ENCODE peak calls at places on chromosome 1, in five cellular contexts. G, K, Q, M and D are unnamed samples.
A peak's percentile ranks its signal among the peaks of the same experiment; 100 is the strongest.

GRCh38 chr1:109294481-109294880 is 11.5 kb upstream of the PSRC1 start:
- DNase-seq in Q (no peak), K (no peak), M (no peak), G (no peak), D (no peak)

GRCh38 chr1:165885305-165885694 is 57.9 kb downstream of the UCK2 start:
- DNase-seq in M (no peak), Q (no peak), K (no peak), G (no peak), D (no peak)

GRCh38 chr1:1114431-1114830 is 1.5 kb downstream of the C1orf159 start:
- DNase-seq in K (no peak), Q (no peak), G (peak; percentile 44), M (no peak), D (no peak)

GRCh38 chr1:31666290-31666963 is 21.8 kb upstream of the PEF1 start:
- DNase-seq in K (no peak), G (no peak), M (peak; percentile 71), Q (no peak), D (peak; percentile 42)

GRCh38 chr1:109793089-109793485 is 29.4 kb upstream of the EPS8L3 start:
- DNase-seq in Q (no peak), K (peak; percentile 29), G (peak; percentile 18), M (no peak), D (no peak)

GRCh38 chr1:176959461-176959860 is 205.1 kb downstream of the ASTN1 start:
- DNase-seq in Q (no peak), G (no peak), M (no peak), K (no peak), D (no peak)

GRCh38 chr1:23483327-23484252 is at the start of gene ASAP3:
- DNase-seq in K (peak; percentile 36), G (peak; percentile 80), M (no peak), Q (peak; percentile 76), D (no peak)

GRCh38 chr1:41799723-41800122 is 119.0 kb downstream of the HIVEP3 start:
- DNase-seq in M (no peak), Q (no peak), K (no peak), G (no peak), D (no peak)

DNA sequence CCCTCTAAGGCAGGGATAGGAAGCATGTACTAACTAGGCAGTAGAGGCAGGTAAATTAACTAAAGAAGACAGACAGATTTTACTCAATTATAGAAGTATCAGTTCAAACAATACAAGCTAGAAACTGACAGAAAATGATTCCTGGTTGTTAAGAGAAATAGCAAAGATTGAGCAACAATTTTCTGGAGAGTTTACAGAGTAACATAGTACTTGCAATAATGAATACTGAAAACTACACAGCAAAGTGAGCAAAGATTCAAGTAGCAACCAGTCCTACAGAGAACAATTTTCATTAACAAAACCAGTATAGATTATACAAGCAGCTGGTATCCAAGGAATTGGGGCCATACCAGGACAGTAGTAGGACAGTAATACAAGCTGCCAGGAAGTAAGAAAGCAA is 37.7 kb downstream of the EYA3 start:
- DNase-seq in Q (no peak), G (no peak), M (no peak), K (no peak), D (no peak)
- H3K4me3 ChIP-seq in Q (no peak overlapping the region), G (no peak overlapping the region), M (no peak overlapping the region), K (no peak overlapping the region), D (no peak overlapping the region)

DNA sequence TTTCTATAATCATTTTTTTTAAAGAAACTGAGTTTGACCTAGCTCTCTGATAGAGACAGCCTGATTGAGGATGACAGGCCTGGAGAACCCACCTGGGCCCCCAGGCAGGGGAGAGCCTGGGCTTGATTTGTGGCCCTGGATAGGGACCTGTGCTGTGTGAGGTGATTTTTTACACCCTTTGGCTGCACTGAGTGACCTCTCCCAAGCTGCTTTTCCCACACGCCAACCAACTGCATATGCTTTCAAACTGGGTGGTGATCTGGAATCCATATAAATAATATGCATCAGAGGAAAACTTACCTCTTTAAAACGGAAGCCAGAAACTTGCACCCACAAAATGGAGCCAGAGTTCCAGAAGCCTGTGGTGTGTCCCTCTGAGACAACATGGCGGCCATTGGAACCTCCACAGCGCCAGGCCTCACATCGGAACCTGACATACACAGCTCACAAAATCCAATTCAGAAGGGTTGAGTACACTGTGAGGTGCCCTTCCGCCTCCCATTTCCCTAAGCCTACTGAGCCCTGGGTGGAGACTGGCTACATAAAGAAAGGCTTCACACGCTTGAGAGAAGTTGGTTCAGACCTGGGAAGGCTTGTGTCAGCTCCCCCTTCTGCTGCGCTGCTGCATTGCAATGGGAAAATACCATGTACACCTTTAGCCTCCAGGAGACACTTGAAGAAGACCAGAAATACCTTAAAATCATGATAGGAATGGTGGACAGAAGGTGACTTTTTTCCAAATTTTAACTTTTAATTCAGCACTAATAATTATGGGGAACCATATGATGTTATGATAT is 160.7 kb downstream of the HHIPL2 start:
- DNase-seq in M (peak; percentile 20), Q (no peak), G (no peak), K (peak; percentile 65), D (no peak)
- TF ChIP-seq CTCF in M (no peak), Q (no peak), G (no peak), K (peak; percentile 73), D (no peak)

GRCh38 chr1:156489166-156489934 is 11.2 kb downstream of the MEF2D start:
- DNase-seq in M (no peak), K (peak; percentile 68), Q (peak; percentile 52), G (peak; percentile 89), D (no peak)
- TF ChIP-seq EP300 in M (no peak), K (no peak), Q (no peak), G (no peak), D (no peak)

GRCh38 chr1:6794164-6794563 is 8.9 kb downstream of the CAMTA1 start:
- DNase-seq in Q (no peak), K (peak; percentile 36), M (peak; percentile 53), G (no peak), D (no peak)
- H3K4me3 ChIP-seq in Q (no peak overlapping the region), K (no peak overlapping the region), M (no peak overlapping the region), G (no peak overlapping the region), D (no peak overlapping the region)

DNA sequence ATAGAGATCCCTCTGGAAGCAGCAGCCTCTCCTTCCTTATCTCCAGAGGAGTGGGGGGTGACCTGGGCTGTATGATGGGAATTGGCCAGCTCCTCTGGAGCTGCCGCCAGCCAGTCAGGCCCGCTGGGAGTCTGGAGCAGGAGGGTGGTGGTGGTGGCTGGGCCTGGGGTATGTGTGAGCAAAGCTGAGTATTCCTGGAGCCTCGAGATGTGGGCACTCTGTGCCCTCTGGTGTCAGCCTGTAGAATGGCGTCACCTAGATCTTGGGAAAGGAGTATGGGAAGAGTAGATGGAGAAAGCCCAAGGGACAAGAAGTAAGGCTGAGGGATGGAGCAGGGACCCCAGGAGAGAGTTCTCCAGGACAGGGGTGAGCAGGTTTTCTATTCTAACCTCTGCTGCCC is 16.0 kb downstream of the VANGL2 start:
- DNase-seq in G (no peak), M (peak; percentile 59), Q (no peak), K (peak; percentile 40), D (no peak)
- TF ChIP-seq CTCF in G (peak; percentile 31), M (peak; percentile 50), Q (no peak), K (peak; percentile 58), D (peak; percentile 4)

GRCh38 chr1:19620786-19621185 is 23.3 kb upstream of the NBL1 start:
- DNase-seq in Q (no peak), K (no peak), G (no peak), M (no peak), D (no peak)

GRCh38 chr1:19622204-19622603 is 21.9 kb upstream of the NBL1 start:
- DNase-seq in Q (no peak), M (no peak), K (no peak), G (no peak), D (no peak)

GRCh38 chr1:19618428-19618827 is 25.7 kb upstream of the NBL1 start:
- DNase-seq in M (no peak), G (no peak), K (no peak), Q (no peak), D (no peak)

GRCh38 chr1:19621274-19621950 is 22.7 kb upstream of the NBL1 start:
- DNase-seq in Q (no peak), M (no peak), K (no peak), G (peak; percentile 30), D (no peak)

GRCh38 chr1:19619697-19620384 is 24.3 kb upstream of the NBL1 start:
- DNase-seq in M (no peak), K (no peak), G (no peak), Q (no peak), D (no peak)
- TF ChIP-seq EP300 in M (no peak), K (no peak), G (no peak), Q (no peak), D (no peak)

DNA sequence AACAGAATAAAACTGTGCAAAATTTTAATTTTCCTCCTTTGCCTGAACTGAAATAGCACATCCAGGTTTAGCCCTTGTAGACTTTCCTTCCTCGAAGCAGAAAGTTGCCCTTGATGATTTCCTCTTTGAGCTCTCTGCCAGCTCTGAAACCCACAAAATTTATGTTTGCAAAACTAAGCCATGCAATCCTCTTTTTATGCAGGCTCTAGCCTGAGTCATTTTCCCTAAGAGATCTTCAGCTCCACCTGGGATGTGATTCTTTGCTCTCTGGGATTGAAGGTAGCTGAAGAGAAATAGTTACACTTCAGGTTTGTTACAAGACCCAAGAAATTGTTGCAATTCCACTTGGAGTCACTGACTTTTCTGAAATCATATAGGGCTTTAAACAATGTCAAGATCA is 1.4 kb upstream of the F3 start:
- DNase-seq in K (no peak), G (no peak), M (no peak), Q (no peak), D (no peak)
- H3K4me3 ChIP-seq in K (no peak overlapping the region), G (peak overlapping the region; percentile 80), M (no peak overlapping the region), Q (peak overlapping the region; percentile 73), D (peak overlapping the region; percentile 83)

DNA sequence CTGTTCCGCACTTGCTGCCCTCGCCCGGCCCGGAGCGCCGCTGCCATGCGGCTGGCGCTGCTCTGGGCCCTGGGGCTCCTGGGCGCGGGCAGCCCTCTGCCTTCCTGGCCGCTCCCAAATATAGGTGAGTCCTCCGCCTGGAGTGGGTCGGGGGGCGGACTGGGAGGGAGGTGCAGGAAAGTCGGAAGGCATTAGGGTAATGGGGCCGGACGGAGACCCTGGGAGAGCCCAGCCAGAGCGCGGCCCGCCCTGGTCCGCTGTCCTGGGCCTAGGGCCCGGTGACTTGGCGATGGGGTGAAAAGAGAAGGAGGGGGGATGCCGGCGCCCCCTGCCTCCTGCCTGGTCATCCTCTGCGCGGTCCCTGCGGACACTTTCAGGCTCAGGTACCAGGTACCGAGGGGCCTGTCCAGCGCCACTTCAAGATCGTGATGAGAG is 243 bp downstream of the ADAM15 start:
- DNase-seq in Q (no peak), G (no peak), K (no peak), M (no peak), D (no peak)
- TF ChIP-seq CTCF in Q (no peak), G (no peak), K (no peak), M (no peak), D (no peak)